ENCODE peak calls at places on chromosomes 1 and 21, in four cellular contexts. Q, H, E and Y are unnamed samples.

GRCh38 chr1:27637052-27637451 is 2.1 kb upstream of the FGR start:
- DNase-seq in Q (no peak), H (no peak), E (no peak), Y (no peak)

GRCh38 chr1:88961647-88962275 is 30.7 kb downstream of the KYAT3 start:
- DNase-seq in Q (no peak), E (no peak), H (no peak), Y (no peak)

GRCh38 chr1:157734328-157734727 is 33.8 kb upstream of the FCRL3 start:
- DNase-seq in Q (no peak), E (no peak), H (no peak), Y (no peak)

GRCh38 chr21:44723177-44724131 is 12.1 kb upstream of the TSPEAR start:
- DNase-seq in H (no peak), E (no peak), Q (no peak), Y (no peak)

GRCh38 chr1:235867903-235868469 is 1.3 kb upstream of the LYST start:
- DNase-seq in H (no peak), E (no peak), Q (no peak), Y (no peak)

GRCh38 chr21:38649120-38649519 is 150.8 kb upstream of the ERG start:
- DNase-seq in Q (no peak), E (no peak), H (no peak), Y (no peak)

GRCh38 chr1:97308131-97308530 is 586.5 kb downstream of the PTBP2 start:
- DNase-seq in H (no peak), Q (no peak), E (no peak), Y (no peak)

GRCh38 chr1:171583581-171584194 is 38.4 kb upstream of the MYOCOS start:
- DNase-seq in Q (no peak), H (no peak), E (no peak), Y (no peak)

GRCh38 chr21:21101911-21102310 is 103.7 kb downstream of the NCAM2 start:
- DNase-seq in H (peak; percentile 15), Q (no peak), E (no peak), Y (peak; percentile 3)

GRCh38 chr1:109595540-109595939 is 23.9 kb downstream of the GNAT2 start:
- DNase-seq in E (no peak), H (no peak), Q (no peak), Y (no peak)

GRCh38 chr1:26094677-26095383 is 16.8 kb upstream of the PDIK1L start:
- DNase-seq in H (peak; percentile 61), Q (peak; percentile 38), E (no peak), Y (no peak)

GRCh38 chr1:167367705-167368104 is 147.0 kb downstream of the POU2F1 start:
- DNase-seq in Q (no peak), E (no peak), H (no peak), Y (no peak)

GRCh38 chr1:180217021-180217420 is 13.0 kb upstream of the LHX4 start:
- DNase-seq in H (no peak), E (no peak), Q (no peak), Y (no peak)

GRCh38 chr1:18160290-18160942 is 52.8 kb downstream of the IGSF21 start:
- DNase-seq in Q (no peak), H (no peak), E (no peak), Y (no peak)

GRCh38 chr1:86156571-86157455 is at the start of gene COL24A1:
- DNase-seq in H (peak; percentile 58), Q (no peak), E (no peak), Y (no peak)

GRCh38 chr1:61157420-61157987 is 75.1 kb downstream of the NFIA start:
- DNase-seq in Q (no peak), E (no peak), H (peak; percentile 49), Y (peak; percentile 85)

GRCh38 chr1:25906644-25907300 is 553 bp upstream of the STMN1 start:
- DNase-seq in H (peak; percentile 62), E (no peak), Q (no peak), Y (no peak)

GRCh38 chr1:229410692-229411433 is 23.0 kb downstream of the ACTA1 start:
- DNase-seq in H (peak; percentile 86), E (no peak), Q (no peak), Y (no peak)

GRCh38 chr21:34110594-34111202 is 37.3 kb downstream of the MRPS6 start:
- DNase-seq in E (no peak), Q (no peak), H (no peak), Y (no peak)

GRCh38 chr1:232558974-232559373 is 71.0 kb downstream of the SIPA1L2 start:
- DNase-seq in Q (no peak), E (no peak), H (no peak), Y (no peak)

GRCh38 chr1:161710562-161710961 is 3.5 kb downstream of the FCRLA start:
- DNase-seq in E (no peak), H (no peak), Q (no peak), Y (no peak)

GRCh38 chr1:22683547-22683946 is 27.1 kb upstream of the EPHB2 start:
- DNase-seq in Q (no peak), E (no peak), H (no peak), Y (no peak)

GRCh38 chr1:112083487-112083886 is 94.0 kb upstream of the KCND3 start:
- DNase-seq in H (no peak), E (no peak), Q (no peak), Y (no peak)

GRCh38 chr1:232223309-232223708 is 406.6 kb downstream of the SIPA1L2 start:
- DNase-seq in H (no peak), Q (no peak), E (no peak), Y (no peak)

GRCh38 chr1:233019083-233019482 is 68.7 kb downstream of the NTPCR start:
- DNase-seq in Q (no peak), H (no peak), E (no peak), Y (no peak)

GRCh38 chr1:111220302-111220890 is 7.1 kb upstream of the CHI3L2 start:
- DNase-seq in E (no peak), Q (no peak), H (no peak), Y (no peak)

GRCh38 chr1:25563330-25564215 is 20.2 kb downstream of the LDLRAP1 start:
- DNase-seq in H (no peak), E (no peak), Q (no peak), Y (no peak)

GRCh38 chr1:97010865-97011264 is 289.3 kb downstream of the PTBP2 start:
- DNase-seq in H (no peak), Q (no peak), E (no peak), Y (no peak)

GRCh38 chr1:27785763-27786162 is 12.7 kb downstream of the STX12 start:
- DNase-seq in Q (no peak), E (no peak), H (no peak), Y (no peak)

GRCh38 chr1:93615201-93616150 is 66.2 kb downstream of the BCAR3 start:
- DNase-seq in E (peak; percentile 53), Q (no peak), H (no peak), Y (peak; percentile 80)

GRCh38 chr1:18632218-18632588 is 1.6 kb downstream of the PAX7 start:
- DNase-seq in Q (no peak), H (peak; percentile 44), E (no peak), Y (no peak)

GRCh38 chr1:117695796-117696505 is 90.1 kb downstream of the TENT5C start:
- DNase-seq in Q (no peak), E (no peak), H (no peak), Y (no peak)

GRCh38 chr1:99573431-99574217 is 72.3 kb upstream of the PALMD start:
- DNase-seq in H (no peak), E (no peak), Q (no peak), Y (no peak)
- TF ChIP-seq TCF12 in H (no peak), E (no peak), Q (no peak), Y (no peak)

DNA sequence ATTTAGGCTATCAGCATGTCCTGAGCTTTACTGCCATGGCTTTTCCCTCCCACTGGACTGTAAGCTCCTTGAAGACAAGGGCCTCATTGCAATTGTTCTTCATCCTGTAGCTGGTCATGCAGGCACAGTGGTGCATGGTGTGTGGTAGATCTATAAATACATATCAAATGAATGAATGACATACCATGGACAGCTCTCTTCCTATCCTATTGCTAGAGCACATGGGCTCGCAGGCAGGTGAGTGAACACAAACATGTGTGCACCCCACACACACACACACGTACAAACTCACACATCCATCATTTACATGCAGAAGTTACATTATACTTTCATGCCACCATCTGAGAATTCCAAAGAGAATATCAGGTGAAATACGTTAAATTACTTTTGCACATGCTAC is 172.9 kb upstream of the RUNX1 start:
- DNase-seq in H (no peak), E (no peak), Q (no peak), Y (no peak)
- TF ChIP-seq TCF12 in H (no peak), E (no peak), Q (no peak), Y (no peak)

GRCh38 chr1:188769181-188769580 is 1708.5 kb downstream of the BRINP3 start:
- DNase-seq in E (no peak), H (no peak), Q (no peak), Y (no peak)
- TF ChIP-seq TCF12 in E (no peak), H (no peak), Q (no peak), Y (no peak)

DNA sequence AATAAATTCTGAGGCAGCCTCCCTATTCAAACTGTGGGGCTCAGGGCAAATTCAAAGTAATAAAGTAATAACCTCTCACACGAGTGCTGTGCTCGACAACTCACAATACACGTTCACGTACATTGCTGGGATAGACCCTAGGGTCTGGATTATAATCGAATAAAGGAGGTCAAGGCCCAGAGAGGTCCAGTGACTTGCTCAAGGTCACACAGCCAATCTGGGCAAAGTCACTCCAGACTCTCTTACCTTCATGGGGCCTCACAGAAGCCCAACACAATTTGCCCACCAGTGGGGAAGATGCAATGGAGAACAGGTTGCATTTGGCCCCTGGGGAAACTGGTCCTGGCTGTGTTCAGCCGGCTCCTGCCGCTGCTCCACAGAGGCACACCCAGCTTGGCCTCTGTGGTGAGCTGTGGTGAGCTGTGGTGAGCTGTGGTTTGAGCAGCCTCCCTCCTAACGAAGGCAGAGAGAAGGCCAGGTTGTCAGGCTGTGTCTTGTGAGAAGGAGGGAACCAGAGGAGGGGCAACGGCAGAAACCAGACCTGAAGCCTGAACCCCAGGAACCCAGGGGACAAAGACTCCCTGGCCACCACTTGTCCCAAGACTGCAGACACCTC is 35.1 kb downstream of the NUAK2 start:
- DNase-seq in E (peak; percentile 84), H (no peak), Q (no peak), Y (no peak)
- TF ChIP-seq TCF12 in E (peak; percentile 88), H (no peak), Q (no peak), Y (no peak)

DNA sequence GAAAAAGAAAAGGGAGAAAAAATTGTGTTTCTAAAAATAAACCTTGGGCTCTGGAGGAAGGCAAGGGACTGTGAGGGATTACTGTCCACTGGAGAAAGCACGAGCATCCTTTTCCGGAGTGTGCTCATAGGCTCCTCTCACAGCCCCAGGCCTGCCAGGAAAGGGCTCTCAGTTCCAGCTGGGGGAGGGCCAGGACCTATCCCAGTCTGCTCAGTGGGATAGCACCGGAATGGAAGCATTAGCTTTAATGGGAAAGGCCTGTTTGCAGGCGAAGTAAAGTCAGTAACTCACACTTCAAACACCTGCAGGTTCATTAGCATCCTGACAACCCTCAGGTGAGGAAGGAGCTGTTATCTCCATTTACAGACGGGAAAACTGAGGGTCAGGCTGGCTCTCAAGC is 113.9 kb upstream of the USP24 start:
- DNase-seq in E (no peak), H (no peak), Q (no peak), Y (no peak)
- TF ChIP-seq TCF12 in E (no peak), H (no peak), Q (no peak), Y (no peak)